ENCODE peak calls at places on chromosomes 5 and 9, in four cellular contexts. Q, H, U and Z are unnamed samples. For H3K4me1, the result is how much of the 10 kb centered on the place peaks cover.

GRCh38 chr5:115656404-115656803 is 30.6 kb upstream of the TMED7 start:
- DNase-seq in Q (no peak), H (no peak), U (no peak), Z (no peak)

GRCh38 chr5:142472306-142472951 is 147.6 kb upstream of the SPRY4 start:
- DNase-seq in Q (no peak), H (no peak), U (no peak), Z (no peak)

GRCh38 chr9:134839441-134840125 is 41.0 kb upstream of the FCN2 start:
- DNase-seq in Q (no peak), H (no peak), U (no peak), Z (no peak)

GRCh38 chr5:176339304-176339703 is 22.3 kb downstream of the KIAA1191 start:
- DNase-seq in Q (no peak), H (no peak), U (no peak), Z (no peak)

GRCh38 chr5:178287091-178287790 is 54.6 kb upstream of the PHYKPL start:
- DNase-seq in Q (no peak), H (no peak), U (no peak), Z (no peak)

GRCh38 chr5:178538624-178539344 is 51.4 kb downstream of the COL23A1 start:
- DNase-seq in Q (no peak), H (no peak), U (no peak), Z (no peak)

GRCh38 chr9:125878241-125878640 is 131.1 kb downstream of the PBX3 start:
- DNase-seq in Q (no peak), H (no peak), U (no peak), Z (no peak)

GRCh38 chr5:171795381-171795780 is 9.8 kb downstream of the SMIM23 start:
- DNase-seq in Q (no peak), H (no peak), U (no peak), Z (no peak)

DNA sequence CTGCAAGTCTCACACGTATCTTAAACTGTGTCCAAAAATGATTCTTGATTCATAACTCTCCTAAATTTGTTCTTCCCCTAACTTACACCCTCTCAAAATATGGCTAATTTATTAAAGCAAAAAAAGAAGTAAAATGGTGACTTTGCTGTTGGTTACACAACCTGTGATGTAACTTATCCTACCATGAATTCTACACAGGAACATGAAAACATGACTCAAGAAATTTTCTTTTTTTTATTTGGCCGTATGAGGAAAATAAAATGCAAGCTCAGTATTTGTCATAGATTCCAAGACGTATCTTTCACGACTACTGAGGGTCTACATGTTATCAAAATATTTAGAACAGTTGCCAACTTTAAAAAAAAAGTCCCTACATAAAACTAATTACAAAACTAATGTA is 9.2 kb downstream of the LIFR start:
- DNase-seq in Q (no peak), H (no peak), U (no peak), Z (no peak)
- H3K4me1 ChIP-seq in Q (under half), H (half or more), U (under half), Z (half or more)

GRCh38 chr9:129166962-129167557 is 11.0 kb downstream of the IER5L start:
- DNase-seq in Q (peak), H (peak), U (peak), Z (peak)
- H3K4me3 ChIP-seq in Q (peak), H (no peak), U (peak), Z (peak)

GRCh38 chr5:78497573-78498533 is 137.4 kb downstream of the SCAMP1 start:
- DNase-seq in Q (peak), H (peak), U (peak), Z (no peak)
- H3K4me1 ChIP-seq in Q (under half), H (under half), U (half or more), Z (under half)

GRCh38 chr9:123834907-123835562 is 94.9 kb downstream of the DENND1A start:
- DNase-seq in Q (no peak), H (no peak), U (peak), Z (no peak)
- H3K4me3 ChIP-seq in Q (no peak), H (no peak), U (no peak), Z (no peak)

GRCh38 chr5:150604894-150605440 is 35.5 kb upstream of the SYNPO start:
- DNase-seq in Q (no peak), H (no peak), U (no peak), Z (no peak)

GRCh38 chr5:150604010-150604409 is 36.5 kb upstream of the SYNPO start:
- DNase-seq in Q (no peak), H (no peak), U (no peak), Z (no peak)

GRCh38 chr5:150601774-150602345 is 38.6 kb upstream of the SYNPO start:
- DNase-seq in Q (no peak), H (no peak), U (no peak), Z (no peak)

GRCh38 chr5:150603052-150603451 is 37.4 kb upstream of the SYNPO start:
- DNase-seq in Q (no peak), H (no peak), U (no peak), Z (no peak)

GRCh38 chr5:150603491-150603890 is 37.0 kb upstream of the SYNPO start:
- DNase-seq in Q (no peak), H (no peak), U (no peak), Z (no peak)
- H3K4me1 ChIP-seq in Q (under half), H (under half), U (under half), Z (half or more)

DNA sequence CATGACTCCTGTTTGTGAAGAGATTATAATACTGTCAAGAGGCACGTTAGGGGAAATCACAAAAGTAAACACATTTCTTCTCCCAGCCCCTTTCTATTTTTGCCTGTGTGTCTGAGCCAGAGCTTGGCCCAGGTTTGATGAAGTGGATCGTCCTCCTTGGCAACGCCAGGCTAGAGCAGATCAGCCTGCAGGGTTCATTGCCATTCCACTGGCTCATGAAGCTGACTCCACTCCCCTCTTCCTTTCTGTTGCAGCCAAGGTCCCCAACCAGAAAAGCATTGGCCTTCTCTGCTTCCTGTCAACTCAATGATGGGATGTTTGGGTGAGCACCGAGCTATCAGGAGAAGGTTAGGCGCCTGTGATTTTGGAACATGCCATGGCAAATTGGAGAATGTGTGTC is 3.3 kb downstream of the ADRB2 start:
- DNase-seq in Q (no peak), H (no peak), U (no peak), Z (peak)
- H3K4me3 ChIP-seq in Q (no peak), H (no peak), U (peak), Z (peak)

GRCh38 chr5:32145378-32145777 is 28.7 kb downstream of the GOLPH3 start:
- DNase-seq in Q (no peak), H (no peak), U (no peak), Z (no peak)
- H3K4me1 ChIP-seq in Q (under half), H (half or more), U (under half), Z (half or more)

DNA sequence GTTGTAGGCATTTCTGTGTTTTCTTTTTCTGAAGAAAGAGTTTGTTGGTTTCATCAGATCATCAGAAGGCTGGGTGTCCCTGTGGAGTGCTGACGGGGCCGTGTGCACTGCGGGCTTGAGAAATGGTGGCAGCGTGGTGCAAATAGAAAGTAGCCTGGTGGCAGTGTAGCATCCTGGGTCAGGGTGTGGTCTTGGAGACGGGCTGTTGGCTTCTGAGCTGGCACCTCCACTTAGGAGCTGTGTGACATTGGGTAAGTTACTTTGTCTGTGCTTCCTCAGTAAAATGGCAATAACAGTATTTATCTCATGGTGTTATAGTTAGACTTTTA is 10.0 kb upstream of the NDST1 start:
- DNase-seq in Q (no peak), H (no peak), U (no peak), Z (peak)
- H3K4me3 ChIP-seq in Q (no peak), H (no peak), U (no peak), Z (no peak)